ENCODE peak calls at places on chromosomes 6 and 20, in seven cellular contexts. One of them, this sample, is unnamed.

GRCh38 chr6:23003671-23004598 is 434.6 kb downstream of the HDGFL1 start:
- DNase-seq in mammary epithelial cell: no peak
- DNase-seq in WERI-Rb-1: peak
- DNase-seq in GM23338: no peak
- DNase-seq in AG10803: peak
- DNase-seq in astrocyte: no peak
- DNase-seq in fibroblast of lung: no peak
- DNase-seq in this sample: no peak

GRCh38 chr6:100311707-100312266 is 152.9 kb downstream of the SIM1 start:
- DNase-seq in mammary epithelial cell: no peak
- DNase-seq in WERI-Rb-1: no peak
- DNase-seq in GM23338: no peak
- DNase-seq in AG10803: no peak
- DNase-seq in astrocyte: peak
- DNase-seq in fibroblast of lung: peak
- DNase-seq in this sample: no peak

GRCh38 chr20:36384022-36384619 is 78.0 kb downstream of the DLGAP4 start:
- DNase-seq in mammary epithelial cell: peak
- DNase-seq in WERI-Rb-1: no peak
- DNase-seq in GM23338: peak
- DNase-seq in AG10803: peak
- DNase-seq in astrocyte: peak
- DNase-seq in fibroblast of lung: peak
- DNase-seq in this sample: no peak

GRCh38 chr6:25405442-25405841 is 126.3 kb downstream of the CARMIL1 start:
- DNase-seq in mammary epithelial cell: no peak
- DNase-seq in WERI-Rb-1: no peak
- DNase-seq in GM23338: no peak
- DNase-seq in AG10803: no peak
- DNase-seq in astrocyte: no peak
- DNase-seq in fibroblast of lung: no peak
- DNase-seq in this sample: no peak

GRCh38 chr20:44552039-44552438 is 30.2 kb upstream of the SERINC3 start:
- DNase-seq in mammary epithelial cell: no peak
- DNase-seq in WERI-Rb-1: no peak
- DNase-seq in GM23338: no peak
- DNase-seq in AG10803: no peak
- DNase-seq in astrocyte: no peak
- DNase-seq in fibroblast of lung: no peak
- DNase-seq in this sample: no peak

GRCh38 chr20:32190608-32191415 is 16.7 kb downstream of the PLAGL2 start:
- DNase-seq in mammary epithelial cell: no peak
- DNase-seq in WERI-Rb-1: peak
- DNase-seq in GM23338: peak
- DNase-seq in AG10803: no peak
- DNase-seq in astrocyte: no peak
- DNase-seq in fibroblast of lung: no peak
- DNase-seq in this sample: no peak

GRCh38 chr6:24926192-24926591 is 9.6 kb downstream of the RIPOR2 start:
- DNase-seq in mammary epithelial cell: no peak
- DNase-seq in WERI-Rb-1: no peak
- DNase-seq in GM23338: no peak
- DNase-seq in AG10803: no peak
- DNase-seq in astrocyte: no peak
- DNase-seq in fibroblast of lung: no peak
- DNase-seq in this sample: no peak

GRCh38 chr20:62663484-62664315 is 21.4 kb downstream of the SLCO4A1 start:
- DNase-seq in mammary epithelial cell: no peak
- DNase-seq in WERI-Rb-1: no peak
- DNase-seq in GM23338: no peak
- DNase-seq in AG10803: no peak
- DNase-seq in astrocyte: no peak
- DNase-seq in fibroblast of lung: no peak
- DNase-seq in this sample: no peak

GRCh38 chr20:20073851-20074252 is 21.5 kb downstream of the CFAP61 start:
- DNase-seq in mammary epithelial cell: no peak
- DNase-seq in WERI-Rb-1: no peak
- DNase-seq in GM23338: no peak
- DNase-seq in AG10803: no peak
- DNase-seq in astrocyte: no peak
- DNase-seq in fibroblast of lung: no peak
- DNase-seq in this sample: no peak

GRCh38 chr20:49501917-49502316 is 19.4 kb upstream of the KCNB1 start:
- DNase-seq in mammary epithelial cell: peak
- DNase-seq in WERI-Rb-1: no peak
- DNase-seq in GM23338: peak
- DNase-seq in AG10803: peak
- DNase-seq in astrocyte: peak
- DNase-seq in fibroblast of lung: peak
- DNase-seq in this sample: no peak

GRCh38 chr20:51481311-51481997 is 61.1 kb downstream of the NFATC2 start:
- DNase-seq in mammary epithelial cell: no peak
- DNase-seq in WERI-Rb-1: no peak
- DNase-seq in GM23338: no peak
- DNase-seq in AG10803: no peak
- DNase-seq in astrocyte: no peak
- DNase-seq in fibroblast of lung: no peak
- DNase-seq in this sample: no peak

GRCh38 chr6:108321253-108321740 is 26.4 kb downstream of the AFG1L start:
- DNase-seq in mammary epithelial cell: peak
- DNase-seq in WERI-Rb-1: no peak
- DNase-seq in GM23338: no peak
- DNase-seq in AG10803: no peak
- DNase-seq in astrocyte: no peak
- DNase-seq in fibroblast of lung: no peak
- DNase-seq in this sample: no peak

GRCh38 chr6:113893866-113894265 is 36.7 kb downstream of the MARCKS start:
- DNase-seq in mammary epithelial cell: no peak
- DNase-seq in WERI-Rb-1: no peak
- DNase-seq in GM23338: no peak
- DNase-seq in AG10803: peak
- DNase-seq in astrocyte: peak
- DNase-seq in fibroblast of lung: peak
- DNase-seq in this sample: no peak

GRCh38 chr20:61723538-61724257 is 342.0 kb downstream of the TAF4 start:
- DNase-seq in mammary epithelial cell: no peak
- DNase-seq in WERI-Rb-1: no peak
- DNase-seq in GM23338: no peak
- DNase-seq in AG10803: no peak
- DNase-seq in astrocyte: no peak
- DNase-seq in fibroblast of lung: no peak
- DNase-seq in this sample: no peak

GRCh38 chr6:165695736-165696515 is 32.9 kb upstream of the PDE10A start:
- DNase-seq in mammary epithelial cell: no peak
- DNase-seq in WERI-Rb-1: no peak
- DNase-seq in GM23338: no peak
- DNase-seq in AG10803: no peak
- DNase-seq in astrocyte: no peak
- DNase-seq in fibroblast of lung: no peak
- DNase-seq in this sample: no peak

GRCh38 chr20:51712501-51713212 is 55.5 kb downstream of the ATP9A start:
- DNase-seq in mammary epithelial cell: no peak
- DNase-seq in WERI-Rb-1: peak
- DNase-seq in GM23338: peak
- DNase-seq in AG10803: peak
- DNase-seq in astrocyte: peak
- DNase-seq in fibroblast of lung: peak
- DNase-seq in this sample: peak

GRCh38 chr20:20358801-20359200 is 9.1 kb upstream of the INSM1 start:
- DNase-seq in mammary epithelial cell: no peak
- DNase-seq in WERI-Rb-1: no peak
- DNase-seq in GM23338: no peak
- DNase-seq in AG10803: no peak
- DNase-seq in astrocyte: no peak
- DNase-seq in fibroblast of lung: no peak
- DNase-seq in this sample: no peak

GRCh38 chr20:34715384-34715783 is 11.2 kb downstream of the TP53INP2 start:
- DNase-seq in mammary epithelial cell: no peak
- DNase-seq in WERI-Rb-1: no peak
- DNase-seq in GM23338: no peak
- DNase-seq in AG10803: peak
- DNase-seq in astrocyte: no peak
- DNase-seq in fibroblast of lung: peak
- DNase-seq in this sample: no peak

GRCh38 chr6:36075656-36076055 is 48.0 kb downstream of the MAPK14 start:
- DNase-seq in mammary epithelial cell: no peak
- DNase-seq in WERI-Rb-1: peak
- DNase-seq in GM23338: peak
- DNase-seq in AG10803: no peak
- DNase-seq in astrocyte: no peak
- DNase-seq in fibroblast of lung: no peak
- DNase-seq in this sample: no peak

GRCh38 chr6:160102956-160103824 is 18.4 kb upstream of the SLC22A1 start:
- DNase-seq in mammary epithelial cell: no peak
- DNase-seq in WERI-Rb-1: peak
- DNase-seq in GM23338: peak
- DNase-seq in AG10803: peak
- DNase-seq in astrocyte: no peak
- DNase-seq in fibroblast of lung: peak
- DNase-seq in this sample: no peak

GRCh38 chr20:3670511-3670910 is 7.3 kb upstream of the GFRA4 start:
- DNase-seq in mammary epithelial cell: no peak
- DNase-seq in WERI-Rb-1: peak
- DNase-seq in GM23338: peak
- DNase-seq in AG10803: no peak
- DNase-seq in astrocyte: no peak
- DNase-seq in fibroblast of lung: no peak
- DNase-seq in this sample: no peak
- TF ChIP-seq CTCF in mammary epithelial cell: peak
- TF ChIP-seq CTCF in WERI-Rb-1: peak
- TF ChIP-seq CTCF in GM23338: peak
- TF ChIP-seq CTCF in AG10803: no peak
- TF ChIP-seq CTCF in astrocyte: no peak
- TF ChIP-seq CTCF in fibroblast of lung: no peak
- TF ChIP-seq CTCF in this sample: peak

DNA sequence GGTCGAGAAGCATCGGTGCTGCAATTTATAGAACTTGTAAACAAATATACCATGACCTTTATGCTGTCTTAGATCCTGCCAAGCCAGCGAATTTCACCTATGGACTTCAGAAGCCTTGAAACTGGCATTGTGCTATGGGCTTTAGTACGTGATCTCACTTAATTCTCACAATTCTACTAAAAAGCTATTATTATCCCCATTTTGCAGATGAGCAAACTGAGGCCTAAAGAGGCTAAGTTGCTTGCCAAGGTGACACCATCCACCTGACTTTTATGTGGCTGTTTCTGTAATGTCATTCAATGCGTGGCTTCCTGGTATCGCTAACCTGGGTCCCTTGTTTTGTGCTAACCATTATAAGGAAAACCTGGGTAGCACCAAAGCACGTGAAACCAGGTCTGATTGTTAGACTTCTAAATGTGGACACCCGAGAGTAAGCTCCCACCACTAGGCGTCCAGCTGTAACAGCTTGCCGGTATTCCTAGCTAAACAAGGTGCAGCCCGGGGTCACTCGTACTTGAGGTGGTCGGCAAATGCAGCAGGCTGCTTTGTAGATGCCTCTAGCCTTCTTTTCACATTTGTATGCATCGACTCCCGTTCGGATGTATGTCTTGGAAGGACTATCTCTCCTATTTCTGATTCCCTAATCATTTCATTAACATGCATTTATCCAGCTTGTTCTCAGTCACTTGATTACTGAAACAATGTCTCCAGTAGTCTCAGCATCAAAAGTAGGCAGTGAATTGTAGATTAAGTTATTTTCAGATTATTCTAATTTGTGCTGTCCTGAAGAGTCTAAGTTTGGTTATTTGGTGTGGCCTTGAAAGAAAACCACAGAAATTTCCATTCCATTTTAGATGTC is 1.1 kb downstream of the SYNJ2 start:
- DNase-seq in mammary epithelial cell: peak
- DNase-seq in WERI-Rb-1: no peak
- DNase-seq in GM23338: peak
- DNase-seq in AG10803: peak
- DNase-seq in astrocyte: peak
- DNase-seq in fibroblast of lung: peak
- DNase-seq in this sample: no peak
- TF ChIP-seq CTCF in mammary epithelial cell: peak
- TF ChIP-seq CTCF in WERI-Rb-1: no peak
- TF ChIP-seq CTCF in GM23338: peak
- TF ChIP-seq CTCF in AG10803: peak
- TF ChIP-seq CTCF in astrocyte: peak
- TF ChIP-seq CTCF in fibroblast of lung: peak
- TF ChIP-seq CTCF in this sample: peak

DNA sequence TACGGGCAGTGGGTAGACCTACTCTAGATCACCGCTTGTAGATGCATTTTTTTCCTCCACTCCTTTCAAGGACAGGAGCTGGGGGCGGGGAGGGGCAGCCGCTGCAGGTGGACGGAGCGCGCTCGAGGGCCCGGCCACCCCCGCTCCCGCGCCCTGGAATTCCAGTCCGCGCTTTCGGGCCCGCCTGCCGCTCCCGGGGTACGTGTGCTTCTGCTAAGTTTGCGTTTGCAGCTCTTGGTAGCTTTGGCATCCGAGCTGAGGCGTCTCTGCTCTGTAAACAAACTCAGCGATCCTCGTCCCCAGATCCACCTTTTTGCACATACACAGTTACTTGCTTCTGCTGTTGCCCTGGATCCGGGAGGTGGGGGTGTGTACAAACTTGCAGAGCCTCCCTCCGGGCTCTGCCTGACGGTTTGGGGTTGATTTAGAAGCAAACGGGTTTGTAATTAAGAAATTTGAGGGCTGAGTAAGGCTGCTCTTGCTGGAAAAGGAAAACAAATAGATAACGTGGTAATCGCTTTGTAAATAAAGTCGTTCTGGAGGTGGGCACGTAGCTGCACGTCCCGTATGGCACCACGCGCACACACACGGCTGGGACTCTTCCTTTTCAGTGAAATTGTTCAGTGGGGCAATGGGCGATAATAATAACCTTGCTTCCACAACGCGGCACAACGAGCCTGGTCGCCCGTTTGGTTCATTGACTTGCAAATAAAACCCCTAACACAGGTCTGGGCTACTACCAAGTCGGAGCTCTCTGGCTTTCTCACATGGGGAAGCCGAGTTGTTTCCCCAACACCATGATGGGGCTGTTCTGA is 998 bp upstream of the CITED2 start:
- DNase-seq in mammary epithelial cell: peak
- DNase-seq in WERI-Rb-1: peak
- DNase-seq in GM23338: peak
- DNase-seq in AG10803: peak
- DNase-seq in astrocyte: peak
- DNase-seq in fibroblast of lung: peak
- DNase-seq in this sample: peak
- TF ChIP-seq CTCF in mammary epithelial cell: peak
- TF ChIP-seq CTCF in WERI-Rb-1: no peak
- TF ChIP-seq CTCF in GM23338: no peak
- TF ChIP-seq CTCF in AG10803: peak
- TF ChIP-seq CTCF in astrocyte: no peak
- TF ChIP-seq CTCF in fibroblast of lung: no peak
- TF ChIP-seq CTCF in this sample: no peak

DNA sequence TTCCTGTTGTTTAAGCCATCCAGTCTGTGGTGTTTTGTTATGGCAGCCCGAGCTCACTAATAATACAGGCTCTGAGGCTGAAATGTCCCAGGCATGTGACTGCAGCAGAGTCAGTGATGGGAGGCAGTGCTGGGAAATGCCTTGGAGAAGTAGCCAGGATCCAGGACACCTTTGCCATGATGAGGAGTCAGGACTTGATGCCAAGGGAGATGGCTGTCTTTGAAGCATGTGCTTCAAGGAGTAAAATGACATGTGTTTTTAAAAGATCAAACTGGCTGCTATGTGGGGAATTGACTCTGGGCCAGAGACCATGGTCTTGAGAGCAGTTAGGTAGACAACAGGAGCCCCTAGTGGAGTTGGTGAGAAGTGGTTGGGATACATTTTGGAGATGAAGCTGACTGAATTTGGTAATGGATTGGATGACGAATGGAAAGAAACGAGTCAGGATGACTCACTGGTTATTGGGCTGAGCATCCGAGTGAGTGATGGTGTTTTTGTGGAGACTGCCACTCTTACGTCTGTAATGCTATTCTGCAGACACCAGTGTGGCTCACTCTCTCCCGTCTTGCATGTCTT is 322.2 kb downstream of the PLCB1 start:
- DNase-seq in mammary epithelial cell: peak
- DNase-seq in WERI-Rb-1: no peak
- DNase-seq in GM23338: peak
- DNase-seq in AG10803: peak
- DNase-seq in astrocyte: peak
- DNase-seq in fibroblast of lung: peak
- DNase-seq in this sample: no peak
- TF ChIP-seq CTCF in mammary epithelial cell: peak
- TF ChIP-seq CTCF in WERI-Rb-1: peak
- TF ChIP-seq CTCF in GM23338: peak
- TF ChIP-seq CTCF in AG10803: peak
- TF ChIP-seq CTCF in astrocyte: peak
- TF ChIP-seq CTCF in fibroblast of lung: peak
- TF ChIP-seq CTCF in this sample: peak

This sample was measured in type B pancreatic cell.